ENCODE peak calls at places on chromosome 11, in nine cellular contexts. G is AG09309; N is thoracic aorta; Q is right atrium auricular region; E is skeletal muscle cell; K is aorta; Y is heart left ventricle; W is IMR-90; A is CD8-positive, alpha-beta T cell. M is an unnamed sample.

GRCh38 chr11:73317373-73317772 is 9.3 kb downstream of the ARHGEF17 start:
- DNase-seq in G (no peak), N (peak; percentile 76), Q (no peak), E (no peak), K (peak; percentile 95), Y (peak; percentile 83), W (no peak), A (no peak), M (no peak)

GRCh38 chr11:115696472-115697011 is 192.3 kb upstream of the CADM1 start:
- DNase-seq in G (no peak), N (no peak), Q (no peak), E (no peak), K (no peak), Y (no peak), W (no peak), A (no peak), M (no peak)

GRCh38 chr11:16685914-16686313 is 52.5 kb upstream of the C11orf58 start:
- DNase-seq in G (no peak), N (no peak), Q (no peak), E (no peak), K (no peak), Y (no peak), W (no peak), A (no peak), M (no peak)

GRCh38 chr11:68828155-68828931 is 13.4 kb downstream of the CPT1A start:
- DNase-seq in G (no peak), N (no peak), Q (no peak), E (no peak), K (no peak), Y (no peak), W (no peak), A (no peak), M (no peak)

GRCh38 chr11:20865161-20865560 is 195.8 kb downstream of the NELL1 start:
- DNase-seq in G (no peak), N (no peak), Q (no peak), E (no peak), K (no peak), Y (no peak), W (no peak), A (no peak), M (no peak)

GRCh38 chr11:18523079-18523478 is 3.7 kb downstream of the TSG101 start:
- DNase-seq in G (no peak), N (no peak), Q (no peak), E (no peak), K (no peak), Y (no peak), W (no peak), A (no peak), M (no peak)

GRCh38 chr11:11782532-11783110 is 59.2 kb upstream of the USP47 start:
- DNase-seq in G (no peak), N (no peak), Q (no peak), E (no peak), K (no peak), Y (no peak), W (no peak), A (no peak), M (no peak)

GRCh38 chr11:62142043-62142375 is 18.2 kb downstream of the INCENP start:
- DNase-seq in G (no peak), N (no peak), Q (peak; percentile 23), E (no peak), K (peak; percentile 59), Y (no peak), W (no peak), A (no peak), M (no peak)

GRCh38 chr11:35290876-35291275 is 128.5 kb downstream of the SLC1A2 start:
- DNase-seq in G (no peak), N (no peak), Q (no peak), E (no peak), K (no peak), Y (no peak), W (no peak), A (no peak), M (no peak)

GRCh38 chr11:6627762-6628241 is 8.6 kb upstream of the TPP1 start:
- DNase-seq in G (no peak), N (no peak), Q (no peak), E (no peak), K (no peak), Y (no peak), W (no peak), A (no peak), M (no peak)

GRCh38 chr11:126833020-126833419 is 167.6 kb downstream of the KIRREL3 start:
- DNase-seq in G (no peak), N (no peak), Q (peak; percentile 4), E (no peak), K (no peak), Y (no peak), W (no peak), A (no peak), M (no peak)

GRCh38 chr11:12027844-12028243 is 19.4 kb upstream of the DKK3 start:
- DNase-seq in G (no peak), N (no peak), Q (no peak), E (no peak), K (no peak), Y (no peak), W (no peak), A (no peak), M (no peak)

GRCh38 chr11:64865286-64866172 is 12.9 kb downstream of the EHD1 start:
- DNase-seq in G (no peak), N (no peak), Q (no peak), E (no peak), K (no peak), Y (no peak), W (peak; percentile 92), A (no peak), M (no peak)

GRCh38 chr11:12031856-12032526 is 23.6 kb upstream of the DKK3 start:
- DNase-seq in G (no peak), N (no peak), Q (no peak), E (no peak), K (no peak), Y (no peak), W (no peak), A (no peak), M (no peak)

GRCh38 chr11:62842171-62842717 is 2.9 kb upstream of the WDR74 start:
- DNase-seq in G (no peak), N (no peak), Q (peak; percentile 61), E (no peak), K (peak; percentile 79), Y (peak; percentile 36), W (no peak), A (no peak), M (no peak)

GRCh38 chr11:103927535-103927934 is 108.9 kb upstream of the DDI1 start:
- DNase-seq in G (no peak), N (no peak), Q (no peak), E (no peak), K (no peak), Y (no peak), W (peak; percentile 58), A (no peak), M (no peak)

GRCh38 chr11:73520358-73521061 is 77.4 kb downstream of the FAM168A start:
- DNase-seq in G (no peak), N (no peak), Q (no peak), E (peak; percentile 12), K (no peak), Y (no peak), W (peak; percentile 22), A (no peak), M (no peak)

GRCh38 chr11:105609341-105609781 is 512 bp upstream of the GRIA4 start:
- DNase-seq in G (no peak), N (no peak), Q (no peak), E (no peak), K (no peak), Y (no peak), W (peak; percentile 17), A (no peak), M (no peak)

GRCh38 chr11:126924381-126924780 is 76.2 kb downstream of the KIRREL3 start:
- DNase-seq in G (no peak), N (no peak), Q (no peak), E (no peak), K (no peak), Y (no peak), W (no peak), A (no peak), M (no peak)

GRCh38 chr11:6022954-6023353 is 7.6 kb downstream of the OR56A1 start:
- DNase-seq in G (peak; percentile 23), N (no peak), Q (no peak), E (peak; percentile 4), K (no peak), Y (peak; percentile 20), W (peak; percentile 43), A (no peak), M (peak; percentile 2)

GRCh38 chr11:1390603-1391164 is 950 bp downstream of the BRSK2 start:
- DNase-seq in G (no peak), N (no peak), Q (no peak), E (no peak), K (no peak), Y (peak; percentile 52), W (peak; percentile 5), A (no peak), M (no peak)
- H3K4me3 ChIP-seq in G (no peak overlapping the region), N (peak overlapping the region; percentile 51), Q (no peak overlapping the region), E (no peak overlapping the region), K (no peak overlapping the region), Y (peak overlapping the region; percentile 10), W (no peak overlapping the region), A (no peak overlapping the region), M (no peak overlapping the region)

DNA sequence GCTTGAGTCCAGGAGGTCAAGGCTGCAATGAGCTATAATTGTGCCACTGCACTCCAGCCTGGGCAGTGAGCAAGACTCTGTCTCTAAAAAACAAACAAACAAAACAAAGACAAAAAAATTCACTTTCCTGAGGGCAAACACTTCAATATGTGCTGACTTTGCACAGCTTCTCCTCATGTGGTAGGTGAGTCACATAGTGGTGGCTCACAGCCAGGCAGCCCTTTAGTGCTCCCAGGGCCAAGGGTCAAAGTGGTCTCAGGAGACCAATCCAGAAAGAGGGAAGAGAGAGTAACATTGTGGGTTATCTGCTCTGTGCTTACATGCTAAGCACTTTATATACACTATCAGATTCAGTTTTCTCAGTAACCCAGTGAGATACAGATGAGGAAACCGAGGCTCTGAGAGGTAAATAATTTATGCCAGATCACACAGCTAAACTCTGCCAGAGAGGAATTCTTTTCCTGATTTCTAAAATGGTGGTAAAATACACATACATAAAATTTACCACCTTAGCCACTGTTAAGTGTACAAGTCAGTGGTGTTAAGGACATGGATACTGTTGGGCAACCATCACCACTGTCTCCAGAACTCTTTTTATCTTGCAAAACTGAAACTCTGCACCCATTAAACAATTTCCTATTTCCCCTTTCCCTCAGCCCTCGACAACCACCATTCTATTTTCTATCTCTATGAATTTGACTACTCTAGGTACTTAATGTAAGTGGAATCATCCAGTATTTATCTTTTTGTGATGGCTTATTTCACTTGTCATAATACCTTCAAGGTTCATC is 231.7 kb upstream of the NARS2 start:
- DNase-seq in G (no peak), N (no peak), Q (no peak), E (no peak), K (peak; percentile 74), Y (no peak), W (no peak), A (no peak), M (no peak)
- H3K4me3 ChIP-seq in G (no peak overlapping the region), N (no peak overlapping the region), Q (no peak overlapping the region), E (no peak overlapping the region), K (no peak overlapping the region), Y (no peak overlapping the region), W (no peak overlapping the region), A (no peak overlapping the region), M (no peak overlapping the region)

GRCh38 chr11:78933361-78933760 is 358.7 kb upstream of the NARS2 start:
- DNase-seq in G (no peak), N (no peak), Q (no peak), E (no peak), K (no peak), Y (no peak), W (no peak), A (no peak), M (no peak)
- H3K4me3 ChIP-seq in G (no peak overlapping the region), N (no peak overlapping the region), Q (no peak overlapping the region), E (no peak overlapping the region), K (no peak overlapping the region), Y (no peak overlapping the region), W (no peak overlapping the region), A (no peak overlapping the region), M (no peak overlapping the region)

GRCh38 chr11:125166347-125166841 is 1.8 kb downstream of the PKNOX2 start:
- DNase-seq in G (no peak), N (no peak), Q (no peak), E (no peak), K (peak; percentile 84), Y (peak; percentile 24), W (no peak), A (no peak), M (no peak)
- H3K4me3 ChIP-seq in G (peak overlapping the region; percentile 35), N (peak overlapping the region; percentile 70), Q (peak overlapping the region; percentile 54), E (peak overlapping the region; percentile 74), K (peak overlapping the region; percentile 93), Y (peak overlapping the region; percentile 67), W (peak overlapping the region; percentile 65), A (peak overlapping the region; percentile 45), M (peak overlapping the region; percentile 60)

M was measured in retinal pigment epithelial cell.